ENCODE peak calls at places on chromosomes 11 and 22, in ten cellular contexts. S is fibroblast of lung, U is omental fat pad, P is kidney glomerular epithelial cell, H is head of caudate nucleus, M is hypothalamus, C is naive B cell, F is left cardiac atrium, T is fibroblast of the aortic adventitia, L is Caki2. E is an unnamed sample.
A peak's percentile ranks its signal among the peaks of the same experiment; 100 is the strongest.

GRCh38 chr11:102237096-102237735 is 80.1 kb upstream of the BIRC3 start:
- DNase-seq in S (peak; percentile 31), U (no peak), P (no peak), H (no peak), M (no peak), C (no peak), F (no peak), T (peak; percentile 34), L (no peak), E (peak; percentile 34)

GRCh38 chr11:128938156-128938885 is 4.3 kb downstream of the TP53AIP1 start:
- DNase-seq in S (no peak), U (no peak), P (no peak), H (no peak), M (no peak), C (no peak), F (no peak), T (no peak), L (no peak), E (no peak)

GRCh38 chr22:26763633-26764295 is 106.4 kb downstream of the MIAT start:
- DNase-seq in S (peak; percentile 50), U (no peak), P (peak; percentile 46), H (no peak), M (no peak), C (no peak), F (no peak), T (peak; percentile 57), L (peak; percentile 86), E (no peak)

GRCh38 chr11:60367009-60367408 is 11.3 kb upstream of the MS4A7 start:
- DNase-seq in S (no peak), U (no peak), P (no peak), H (no peak), M (no peak), C (peak; percentile 69), F (no peak), T (no peak), L (no peak), E (no peak)

GRCh38 chr11:46718155-46719019 is 626 bp upstream of the F2 start:
- DNase-seq in S (peak; percentile 27), U (no peak), P (no peak), H (no peak), M (no peak), C (no peak), F (no peak), T (no peak), L (no peak), E (no peak)

GRCh38 chr22:26597026-26597425 is 7.1 kb upstream of the TPST2 start:
- DNase-seq in S (no peak), U (no peak), P (no peak), H (no peak), M (no peak), C (no peak), F (no peak), T (no peak), L (no peak), E (no peak)

GRCh38 chr22:50139843-50140415 is 30.6 kb upstream of the PANX2 start:
- DNase-seq in S (no peak), U (no peak), P (no peak), H (no peak), M (no peak), C (no peak), F (no peak), T (no peak), L (peak; percentile 56), E (no peak)

GRCh38 chr11:61162092-61162935 is 1.1 kb upstream of the VPS37C start:
- DNase-seq in S (peak; percentile 39), U (no peak), P (peak; percentile 35), H (peak; percentile 58), M (no peak), C (peak; percentile 25), F (no peak), T (peak; percentile 51), L (no peak), E (no peak)

GRCh38 chr22:40524392-40525249 is 111.9 kb downstream of the MRTFA start:
- DNase-seq in S (peak; percentile 70), U (no peak), P (no peak), H (no peak), M (no peak), C (no peak), F (no peak), T (peak; percentile 53), L (no peak), E (no peak)

GRCh38 chr11:117641008-117641915 is 155.8 kb downstream of the DSCAML1 start:
- DNase-seq in S (no peak), U (no peak), P (no peak), H (peak; percentile 93), M (peak; percentile 37), C (no peak), F (no peak), T (no peak), L (no peak), E (no peak)

GRCh38 chr11:12222099-12222751 is 111.8 kb downstream of the MICAL2 start:
- DNase-seq in S (peak; percentile 88), U (no peak), P (no peak), H (peak; percentile 20), M (no peak), C (no peak), F (peak; percentile 59), T (no peak), L (no peak), E (no peak)

GRCh38 chr22:42228480-42228879 is 42.0 kb downstream of the TCF20 start:
- DNase-seq in S (no peak), U (no peak), P (no peak), H (no peak), M (no peak), C (no peak), F (no peak), T (no peak), L (no peak), E (no peak)

GRCh38 chr11:74671520-74672196 is 59.6 kb downstream of the CHRDL2 start:
- DNase-seq in S (peak; percentile 27), U (no peak), P (peak; percentile 79), H (no peak), M (no peak), C (no peak), F (no peak), T (peak; percentile 53), L (no peak), E (no peak)

GRCh38 chr11:116217006-116217405 is 555.8 kb downstream of the BUD13 start:
- DNase-seq in S (peak; percentile 31), U (no peak), P (peak; percentile 42), H (peak; percentile 38), M (no peak), C (no peak), F (no peak), T (peak; percentile 32), L (peak; percentile 12), E (no peak)

GRCh38 chr11:413120-414081 is 1.4 kb downstream of the SIGIRR start:
- DNase-seq in S (no peak), U (peak; percentile 14), P (no peak), H (no peak), M (no peak), C (no peak), F (peak; percentile 20), T (no peak), L (no peak), E (no peak)

GRCh38 chr11:106986261-106986660 is 32.0 kb downstream of the GUCY1A2 start:
- DNase-seq in S (peak; percentile 65), U (no peak), P (no peak), H (no peak), M (no peak), C (no peak), F (peak; percentile 20), T (peak; percentile 74), L (no peak), E (no peak)

GRCh38 chr11:34809191-34810106 is 106.7 kb downstream of the APIP start:
- DNase-seq in S (no peak), U (no peak), P (no peak), H (no peak), M (no peak), C (no peak), F (no peak), T (peak; percentile 47), L (no peak), E (peak; percentile 25)

GRCh38 chr11:129846508-129847335 is 31.1 kb downstream of the TMEM45B start:
- DNase-seq in S (peak; percentile 91), U (no peak), P (peak; percentile 77), H (no peak), M (no peak), C (no peak), F (no peak), T (peak; percentile 92), L (peak; percentile 83), E (peak; percentile 77)

GRCh38 chr11:110130642-110131238 is 37.5 kb downstream of the ZC3H12C start:
- DNase-seq in S (peak; percentile 71), U (no peak), P (no peak), H (peak; percentile 41), M (peak; percentile 16), C (no peak), F (no peak), T (no peak), L (no peak), E (peak; percentile 12)

GRCh38 chr11:79287952-79288351 is 152.9 kb downstream of the TENM4 start:
- DNase-seq in S (no peak), U (no peak), P (no peak), H (no peak), M (no peak), C (no peak), F (no peak), T (no peak), L (no peak), E (no peak)

GRCh38 chr11:122874991-122875390 is 7.6 kb upstream of the JHY start:
- DNase-seq in S (no peak), U (no peak), P (no peak), H (no peak), M (no peak), C (no peak), F (no peak), T (no peak), L (no peak), E (no peak)

GRCh38 chr22:47601666-47602065 is 839.2 kb downstream of the TBC1D22A start:
- DNase-seq in S (no peak), U (no peak), P (no peak), H (no peak), M (no peak), C (no peak), F (no peak), T (no peak), L (no peak), E (no peak)

GRCh38 chr11:64659417-64660144 is 63.4 kb downstream of the NRXN2 start:
- DNase-seq in S (peak; percentile 54), U (no peak), P (no peak), H (no peak), M (no peak), C (no peak), F (no peak), T (peak; percentile 75), L (peak; percentile 73), E (peak; percentile 69)

GRCh38 chr11:24155792-24156191 is 341.1 kb upstream of the LUZP2 start:
- DNase-seq in S (no peak), U (no peak), P (no peak), H (no peak), M (no peak), C (no peak), F (no peak), T (no peak), L (no peak), E (no peak)

GRCh38 chr11:8699903-8700302 is 17.3 kb downstream of the RPL27A start:
- DNase-seq in S (peak; percentile 31), U (no peak), P (no peak), H (peak; percentile 75), M (peak; percentile 56), C (no peak), F (no peak), T (peak; percentile 63), L (no peak), E (no peak)

GRCh38 chr11:44573333-44573732 is 7.9 kb downstream of the CD82 start:
- DNase-seq in S (no peak), U (no peak), P (no peak), H (no peak), M (no peak), C (no peak), F (no peak), T (no peak), L (no peak), E (no peak)

GRCh38 chr11:114257621-114258558 is 38.3 kb upstream of the NNMT start:
- DNase-seq in S (peak; percentile 89), U (no peak), P (no peak), H (peak; percentile 46), M (no peak), C (no peak), F (peak; percentile 58), T (no peak), L (no peak), E (no peak)

GRCh38 chr11:75513250-75513649 is 12.5 kb downstream of the GDPD5 start:
- DNase-seq in S (peak; percentile 56), U (no peak), P (no peak), H (no peak), M (no peak), C (no peak), F (no peak), T (peak; percentile 67), L (peak; percentile 25), E (no peak)

E was measured in kidney epithelial cell.